ENCODE peak calls at places on chromosomes 6 and 20, in eight cellular contexts. O is GDM1; F is H9; E is MV-4-11; D is endothelial cell; H is thoracic aorta; B is stimulated activated CD4-positive, alpha-beta T cell treated with anti-CD3 and anti-CD28 coated beads, Interleukin-1b, Interleukin-23, amount 100 ng/mL, for 24 hours; P is CD4-positive, alpha-beta memory T cell. T is an unnamed sample.

GRCh38 chr6:79305020-79305419 is 70.5 kb upstream of the HMGN3 start:
- DNase-seq in O (no peak), F (no peak), E (no peak), D (no peak), H (no peak), B (no peak), P (no peak), T (no peak)

GRCh38 chr6:161021978-161022743 is 30.6 kb downstream of the MAP3K4 start:
- DNase-seq in O (no peak), F (no peak), E (no peak), D (no peak), H (no peak), B (no peak), P (no peak), T (no peak)

GRCh38 chr6:144064402-144064830 is 31.0 kb downstream of the SF3B5 start:
- DNase-seq in O (no peak), F (peak; percentile 45), E (peak; percentile 23), D (peak; percentile 18), H (no peak), B (peak; percentile 54), P (peak; percentile 46), T (peak; percentile 81)

GRCh38 chr6:130122243-130122642 is 100.5 kb downstream of the SAMD3 start:
- DNase-seq in O (no peak), F (no peak), E (no peak), D (no peak), H (no peak), B (no peak), P (no peak), T (no peak)

GRCh38 chr6:6891074-6891754 is 216.5 kb upstream of the RREB1 start:
- DNase-seq in O (no peak), F (peak; percentile 61), E (no peak), D (no peak), H (no peak), B (no peak), P (no peak), T (no peak)

GRCh38 chr20:56551571-56551970 is 18.5 kb downstream of the FAM209B start:
- DNase-seq in O (no peak), F (no peak), E (peak; percentile 11), D (no peak), H (no peak), B (no peak), P (no peak), T (no peak)

GRCh38 chr6:33672808-33673207 is 38.7 kb downstream of the UQCC2 start:
- DNase-seq in O (no peak), F (peak; percentile 69), E (peak; percentile 89), D (no peak), H (peak; percentile 69), B (no peak), P (no peak), T (no peak)

GRCh38 chr20:34709044-34709835 is 5.1 kb downstream of the TP53INP2 start:
- DNase-seq in O (peak; percentile 65), F (peak; percentile 85), E (peak; percentile 57), D (peak; percentile 65), H (peak; percentile 56), B (peak; percentile 61), P (peak; percentile 82), T (peak; percentile 86)

GRCh38 chr6:154134471-154135147 is 95.6 kb downstream of the OPRM1 start:
- DNase-seq in O (no peak), F (no peak), E (peak; percentile 27), D (no peak), H (no peak), B (no peak), P (no peak), T (no peak)

GRCh38 chr6:34247481-34248197 is 1.2 kb downstream of the SMIM29 start:
- DNase-seq in O (no peak), F (peak; percentile 35), E (no peak), D (no peak), H (no peak), B (no peak), P (no peak), T (no peak)

GRCh38 chr6:43990627-43991619 is 136.3 kb downstream of the MRPL14 start:
- DNase-seq in O (no peak), F (no peak), E (peak; percentile 76), D (no peak), H (no peak), B (no peak), P (no peak), T (no peak)

GRCh38 chr6:36340671-36341454 is 4.2 kb upstream of the BNIP5 start:
- DNase-seq in O (peak; percentile 18), F (peak; percentile 77), E (peak; percentile 60), D (peak; percentile 76), H (peak; percentile 47), B (peak; percentile 64), P (peak; percentile 59), T (peak; percentile 56)

GRCh38 chr20:61939691-61940360 is 125.9 kb downstream of the TAF4 start:
- DNase-seq in O (no peak), F (no peak), E (no peak), D (no peak), H (no peak), B (no peak), P (no peak), T (no peak)

GRCh38 chr6:159062564-159062945 is 17.8 kb upstream of the TAGAP start:
- DNase-seq in O (no peak), F (no peak), E (peak; percentile 75), D (no peak), H (no peak), B (no peak), P (peak; percentile 84), T (peak; percentile 64)

GRCh38 chr6:152695317-152696043 is 2.2 kb upstream of the MYCT1 start:
- DNase-seq in O (no peak), F (no peak), E (no peak), D (no peak), H (no peak), B (no peak), P (no peak), T (no peak)

GRCh38 chr6:36249536-36249935 is 20.3 kb upstream of the PNPLA1 start:
- DNase-seq in O (no peak), F (no peak), E (no peak), D (no peak), H (no peak), B (no peak), P (no peak), T (no peak)

GRCh38 chr6:83047065-83047754 is 18.4 kb downstream of the UBE3D start:
- DNase-seq in O (no peak), F (peak; percentile 49), E (no peak), D (no peak), H (no peak), B (no peak), P (no peak), T (no peak)

GRCh38 chr6:110513001-110513400 is 36.6 kb upstream of the SLC22A16 start:
- DNase-seq in O (no peak), F (no peak), E (peak; percentile 74), D (no peak), H (no peak), B (no peak), P (no peak), T (no peak)

GRCh38 chr20:14826926-14827325 is 489.5 kb upstream of the FLRT3 start:
- DNase-seq in O (no peak), F (no peak), E (no peak), D (no peak), H (no peak), B (no peak), P (no peak), T (no peak)

GRCh38 chr20:25584905-25585704 is at the start of gene NINL:
- DNase-seq in O (no peak), F (peak; percentile 89), E (no peak), D (peak; percentile 81), H (no peak), B (peak; percentile 18), P (peak; percentile 50), T (peak; percentile 62)

GRCh38 chr6:88380083-88380482 is 213.9 kb upstream of the CNR1 start:
- DNase-seq in O (no peak), F (no peak), E (peak; percentile 82), D (no peak), H (peak; percentile 45), B (no peak), P (no peak), T (no peak)

GRCh38 chr6:64280569-64280968 is 645.0 kb downstream of the PHF3 start:
- DNase-seq in O (no peak), F (no peak), E (peak; percentile 12), D (no peak), H (no peak), B (no peak), P (no peak), T (no peak)

GRCh38 chr6:26161322-26161721 is 74.1 kb downstream of the HFE start:
- DNase-seq in O (no peak), F (no peak), E (no peak), D (no peak), H (no peak), B (no peak), P (no peak), T (no peak)

T was measured in T-helper 2 cell treated with Interferon-gamma antibody and Interleukin-4, amounts not matched to agents 5 μg/mL and 100 μg/mL, for 36 hours.